ENCODE peak calls at places on chromosomes 11 and 22, in six cellular contexts. Y is psoas muscle, M is upper lobe of left lung, G is cardiac fibroblast, E is left lung, W is dorsolateral prefrontal cortex. F is an unnamed sample.
A peak's percentile ranks its signal among the peaks of the same experiment; 100 is the strongest.

GRCh38 chr11:65861533-65862183 is 1.4 kb downstream of the MUS81 start:
- DNase-seq in Y (no peak), M (peak; percentile 19), G (no peak), E (no peak), W (no peak), F (no peak)

GRCh38 chr11:34027516-34028406 is 23.8 kb upstream of the CAPRIN1 start:
- DNase-seq in Y (no peak), M (peak; percentile 47), G (no peak), E (no peak), W (no peak), F (no peak)

GRCh38 chr11:93225642-93226041 is 27.9 kb upstream of the SLC36A4 start:
- DNase-seq in Y (no peak), M (no peak), G (peak; percentile 44), E (no peak), W (no peak), F (no peak)

GRCh38 chr22:42443240-42444059 is 11.2 kb upstream of the NFAM1 start:
- DNase-seq in Y (no peak), M (no peak), G (peak; percentile 44), E (no peak), W (no peak), F (no peak)

GRCh38 chr11:788953-789940 is 643 bp downstream of the CEND1 start:
- DNase-seq in Y (no peak), M (no peak), G (no peak), E (no peak), W (no peak), F (no peak)

GRCh38 chr11:27864046-27865025 is 164.1 kb upstream of the BDNF start:
- DNase-seq in Y (no peak), M (no peak), G (no peak), E (no peak), W (no peak), F (peak; percentile 79)

GRCh38 chr11:44945639-44946038 is 5.0 kb downstream of the TP53I11 start:
- DNase-seq in Y (peak; percentile 70), M (no peak), G (peak; percentile 55), E (no peak), W (no peak), F (no peak)

GRCh38 chr11:13462311-13462927 is 603 bp downstream of the BTBD10 start:
- DNase-seq in Y (peak; percentile 64), M (peak; percentile 79), G (peak; percentile 13), E (peak; percentile 70), W (peak; percentile 51), F (no peak)

GRCh38 chr11:83574516-83574915 is 288.3 kb upstream of the CCDC90B start:
- DNase-seq in Y (no peak), M (no peak), G (peak; percentile 5), E (no peak), W (no peak), F (no peak)

GRCh38 chr22:50508897-50509296 is 873 bp downstream of the NCAPH2 start:
- DNase-seq in Y (no peak), M (no peak), G (no peak), E (no peak), W (no peak), F (no peak)

GRCh38 chr11:58334708-58335107 is 24.2 kb downstream of the OR5B17 start:
- DNase-seq in Y (no peak), M (no peak), G (peak; percentile 45), E (no peak), W (no peak), F (peak; percentile 66)

DNA sequence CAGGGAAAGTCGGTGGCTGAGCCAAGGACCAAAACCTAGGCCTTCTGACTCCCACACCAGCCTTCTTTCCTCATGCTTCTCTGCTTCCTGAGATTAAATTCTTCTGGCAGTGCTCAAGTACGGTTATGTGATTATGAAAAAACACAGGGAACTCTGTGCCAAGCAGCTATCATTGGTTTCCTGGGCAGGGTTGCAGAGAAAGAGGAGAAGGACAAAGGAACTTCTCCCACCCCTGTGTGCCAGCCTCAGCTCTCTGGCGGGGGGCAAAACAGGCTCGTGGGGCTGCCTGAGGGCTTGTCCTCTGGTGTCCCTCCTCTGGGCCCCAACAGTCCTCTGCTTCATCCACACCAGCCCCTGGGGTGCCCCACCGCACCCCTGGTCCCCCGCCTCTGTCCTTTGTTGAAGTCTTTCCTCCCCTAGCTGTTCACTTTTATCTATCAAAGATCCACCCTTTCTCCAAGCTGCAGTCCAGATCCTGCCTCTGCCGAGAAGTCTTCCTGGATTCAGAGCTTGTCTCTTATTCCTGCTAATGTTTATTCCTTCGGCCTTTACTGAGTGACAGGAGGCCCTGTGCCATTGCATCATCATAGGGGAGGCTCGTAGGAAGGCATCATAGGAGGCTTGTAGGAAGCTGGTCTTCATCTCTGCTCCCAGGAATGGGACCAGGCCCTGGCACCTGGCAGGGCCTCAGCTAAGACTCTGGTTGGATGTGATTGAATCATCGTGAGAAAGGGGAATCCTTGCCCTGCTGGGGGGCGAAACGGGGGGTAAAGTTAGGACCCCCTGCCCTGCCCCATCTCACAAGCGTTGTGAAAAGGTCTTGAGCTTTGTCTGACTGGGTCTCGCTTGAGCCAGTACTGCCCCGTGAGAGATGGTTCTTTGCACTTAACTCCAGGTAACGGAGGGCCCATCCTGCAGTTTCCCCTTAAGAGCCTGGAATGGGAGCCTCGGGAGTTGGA is 11.5 kb upstream of the FTH1 start:
- DNase-seq in Y (no peak), M (no peak), G (peak; percentile 93), E (no peak), W (peak; percentile 26), F (no peak)
- H3K4me3 ChIP-seq in Y (no peak overlapping the region), M (no peak overlapping the region), G (no peak overlapping the region), E (no peak overlapping the region), W (no peak overlapping the region), F (no peak overlapping the region)

GRCh38 chr11:126355324-126355925 is at the start of gene ST3GAL4:
- DNase-seq in Y (peak; percentile 77), M (peak; percentile 84), G (peak; percentile 84), E (peak; percentile 91), W (peak; percentile 81), F (no peak)
- TF ChIP-seq CTCF in Y (no peak), M (no peak), G (no peak), E (no peak), W (no peak), F (no peak)

DNA sequence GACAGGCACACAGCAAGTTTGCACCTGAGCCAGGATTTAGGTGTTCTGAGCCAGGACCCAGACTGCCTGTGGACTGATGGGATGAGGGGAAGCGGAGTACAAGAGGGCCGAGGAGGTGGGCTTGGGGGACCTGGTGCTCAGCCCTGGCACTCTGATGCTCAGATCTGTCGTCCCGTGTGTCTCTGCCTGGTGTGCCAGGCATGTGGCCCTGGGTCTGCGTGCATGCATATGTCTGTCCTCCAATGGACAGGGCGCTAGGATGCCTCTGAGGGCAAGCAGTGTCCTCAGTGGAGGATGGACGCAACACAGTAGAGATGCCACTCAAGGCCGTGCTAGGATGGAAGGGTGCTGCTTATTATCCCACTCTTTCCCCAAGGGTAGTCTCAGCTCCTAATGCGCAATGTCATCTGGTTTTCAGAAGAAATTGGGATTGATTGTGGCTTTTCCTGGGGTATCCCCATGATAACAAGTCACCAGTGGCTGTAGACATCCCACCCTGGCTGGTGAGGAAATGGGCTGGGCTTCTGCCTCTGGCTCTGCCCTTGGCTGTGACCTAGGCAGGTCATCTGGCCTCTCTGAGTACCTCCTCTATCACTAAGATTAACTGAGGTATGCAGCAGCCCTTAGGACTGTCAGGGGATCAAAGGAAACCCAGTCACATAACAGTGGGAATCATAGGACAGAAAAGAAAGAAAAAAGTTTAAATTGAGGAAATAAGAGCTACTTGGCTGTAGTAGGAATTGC is 35.7 kb upstream of the SUSD2 start:
- DNase-seq in Y (no peak), M (no peak), G (no peak), E (no peak), W (no peak), F (no peak)
- H3K4me3 ChIP-seq in Y (no peak overlapping the region), M (no peak overlapping the region), G (no peak overlapping the region), E (no peak overlapping the region), W (no peak overlapping the region), F (no peak overlapping the region)

GRCh38 chr11:119721129-119722120 is 7.6 kb downstream of the NECTIN1 start:
- DNase-seq in Y (no peak), M (no peak), G (peak; percentile 24), E (no peak), W (no peak), F (no peak)
- TF ChIP-seq CTCF in Y (peak; percentile 31), M (peak; percentile 24), G (peak; percentile 40), E (peak; percentile 9), W (peak; percentile 50), F (peak; percentile 51)